ENCODE peak calls at places on chromosomes 5 and 9, in five cellular contexts. Z is fibroblast of the aortic adventitia, M is SK-N-SH, F is fibroblast of lung, H is IMR-90. I is an unnamed sample.

GRCh38 chr5:116652196-116652729 is 77.6 kb upstream of the SEMA6A start:
- DNase-seq in Z (no peak), M (no peak), F (peak), H (peak), I (peak)

GRCh38 chr9:98913044-98913443 is 30.7 kb upstream of the COL15A1 start:
- DNase-seq in Z (no peak), M (no peak), F (no peak), H (no peak), I (no peak)

GRCh38 chr5:150284311-150284710 is 5.3 kb downstream of the CAMK2A start:
- DNase-seq in Z (no peak), M (no peak), F (no peak), H (no peak), I (no peak)

GRCh38 chr5:68336200-68336599 is 120.6 kb downstream of the PIK3R1 start:
- DNase-seq in Z (no peak), M (no peak), F (no peak), H (no peak), I (no peak)

GRCh38 chr5:54915466-54916027 is 69.8 kb downstream of the ESM1 start:
- DNase-seq in Z (no peak), M (no peak), F (no peak), H (peak), I (no peak)

GRCh38 chr5:51345106-51345505 is 38.1 kb upstream of the ISL1 start:
- DNase-seq in Z (peak), M (no peak), F (peak), H (no peak), I (no peak)

GRCh38 chr9:72540348-72540873 is 19.0 kb downstream of the TMC1 start:
- DNase-seq in Z (peak), M (no peak), F (peak), H (peak), I (no peak)

GRCh38 chr5:149549461-149550266 is 1.6 kb downstream of the CSNK1A1 start:
- DNase-seq in Z (peak), M (peak), F (peak), H (peak), I (no peak)

GRCh38 chr5:76781775-76782174 is 37.1 kb upstream of the F2RL1 start:
- DNase-seq in Z (no peak), M (no peak), F (no peak), H (no peak), I (no peak)

GRCh38 chr9:107397076-107398049 is 92.2 kb downstream of the KLF4 start:
- DNase-seq in Z (peak), M (no peak), F (peak), H (peak), I (no peak)

GRCh38 chr9:109908459-109909390 is 128.7 kb downstream of the PALM2AKAP2 start:
- DNase-seq in Z (no peak), M (no peak), F (peak), H (peak), I (no peak)

GRCh38 chr9:120038342-120038741 is 541.6 kb downstream of the CDK5RAP2 start:
- DNase-seq in Z (no peak), M (no peak), F (no peak), H (no peak), I (no peak)

GRCh38 chr9:120875643-120875953 is 1.4 kb downstream of the PHF19 start:
- DNase-seq in Z (no peak), M (peak), F (no peak), H (no peak), I (no peak)

GRCh38 chr9:126604059-126604685 is 9.6 kb upstream of the LMX1B start:
- DNase-seq in Z (no peak), M (no peak), F (no peak), H (no peak), I (no peak)

GRCh38 chr5:997001-997474 is 11.6 kb upstream of the NKD2 start:
- DNase-seq in Z (peak), M (no peak), F (no peak), H (no peak), I (no peak)

GRCh38 chr9:22158983-22159382 is 149.9 kb upstream of the CDKN2B start:
- DNase-seq in Z (peak), M (no peak), F (peak), H (peak), I (peak)

GRCh38 chr5:137078171-137078665 is 420.9 kb downstream of the SPOCK1 start:
- DNase-seq in Z (peak), M (no peak), F (peak), H (peak), I (no peak)

GRCh38 chr9:21395778-21396717 is 10.8 kb upstream of the IFNA2 start:
- DNase-seq in Z (peak), M (peak), F (no peak), H (no peak), I (peak)

DNA sequence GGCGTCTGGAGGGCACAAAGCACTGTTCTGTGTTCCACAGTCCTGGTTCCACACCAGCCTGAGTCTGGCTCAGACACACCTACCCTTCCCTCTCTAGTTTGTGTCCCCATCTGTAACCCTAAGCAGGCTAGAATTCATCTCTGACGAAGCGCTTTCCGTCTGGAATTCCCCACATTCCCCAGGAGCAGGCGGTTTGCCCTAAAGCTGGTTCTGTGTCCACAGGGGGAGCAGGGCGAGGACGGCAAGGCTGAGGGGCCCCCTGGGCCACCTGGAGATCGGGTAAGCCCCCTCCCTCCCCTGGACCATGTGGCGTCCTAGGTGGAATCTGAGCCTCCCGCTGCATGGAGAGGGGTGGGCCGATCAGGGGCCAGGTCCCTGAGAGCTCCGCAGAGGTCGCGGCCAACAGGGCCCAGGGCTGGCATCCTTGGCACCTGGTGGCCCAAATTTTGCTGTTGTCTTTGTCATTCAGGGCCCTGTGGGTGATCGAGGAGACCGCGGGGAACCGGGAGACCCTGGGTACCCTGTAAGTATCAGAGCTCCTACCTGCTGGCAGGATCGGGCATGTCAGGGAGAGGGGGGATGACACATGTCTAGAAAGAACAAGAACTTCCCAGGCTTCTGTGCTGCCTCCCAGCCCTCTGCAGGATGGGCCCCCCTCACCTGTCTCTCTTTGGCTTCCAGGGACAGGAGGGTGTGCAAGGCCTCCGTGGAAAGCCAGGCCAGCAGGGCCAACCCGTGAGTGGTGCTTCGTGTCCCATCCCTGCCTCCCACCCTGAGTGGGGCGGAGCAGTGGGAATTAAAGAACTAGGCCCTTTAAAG is 34.5 kb upstream of the ORM1 start:
- DNase-seq in Z (peak), M (no peak), F (peak), H (peak), I (peak)
- TF ChIP-seq CTCF in Z (no peak), M (no peak), F (no peak), H (peak), I (no peak)

GRCh38 chr5:42360061-42360460 is 63.2 kb upstream of the GHR start:
- DNase-seq in Z (peak), M (no peak), F (peak), H (peak), I (no peak)
- TF ChIP-seq CTCF in Z (no peak), M (no peak), F (no peak), H (no peak), I (no peak)

GRCh38 chr9:97376902-97377301 is 35.0 kb upstream of the TDRD7 start:
- DNase-seq in Z (no peak), M (no peak), F (no peak), H (no peak), I (no peak)

GRCh38 chr9:97368964-97369363 is 42.9 kb upstream of the TDRD7 start:
- DNase-seq in Z (no peak), M (no peak), F (no peak), H (no peak), I (no peak)

GRCh38 chr9:97374811-97375210 is 37.1 kb upstream of the TDRD7 start:
- DNase-seq in Z (no peak), M (no peak), F (no peak), H (no peak), I (no peak)

GRCh38 chr9:97373311-97373710 is 38.6 kb upstream of the TDRD7 start:
- DNase-seq in Z (no peak), M (no peak), F (no peak), H (no peak), I (no peak)

DNA sequence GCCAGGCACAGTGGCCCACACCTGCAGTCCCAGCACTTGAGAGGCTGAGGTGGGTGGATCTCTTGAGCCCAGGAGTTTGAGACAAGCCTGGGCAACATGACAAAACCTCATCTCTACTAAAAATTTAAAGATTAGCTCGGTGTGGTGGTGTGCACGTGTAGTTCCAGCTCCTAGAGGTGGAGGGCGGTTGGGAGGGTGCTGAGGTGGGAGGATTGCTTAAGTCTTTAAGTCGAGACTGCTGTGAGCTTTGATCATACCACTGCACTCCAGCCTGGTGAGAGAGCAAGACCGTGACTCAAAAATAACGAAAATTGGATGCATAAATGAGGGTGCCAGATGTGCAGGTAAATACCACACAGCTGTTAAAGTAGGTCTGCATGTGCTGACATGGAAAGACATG is 39.3 kb upstream of the TDRD7 start:
- DNase-seq in Z (no peak), M (no peak), F (no peak), H (no peak), I (no peak)
- TF ChIP-seq CTCF in Z (no peak), M (no peak), F (no peak), H (no peak), I (no peak)

DNA sequence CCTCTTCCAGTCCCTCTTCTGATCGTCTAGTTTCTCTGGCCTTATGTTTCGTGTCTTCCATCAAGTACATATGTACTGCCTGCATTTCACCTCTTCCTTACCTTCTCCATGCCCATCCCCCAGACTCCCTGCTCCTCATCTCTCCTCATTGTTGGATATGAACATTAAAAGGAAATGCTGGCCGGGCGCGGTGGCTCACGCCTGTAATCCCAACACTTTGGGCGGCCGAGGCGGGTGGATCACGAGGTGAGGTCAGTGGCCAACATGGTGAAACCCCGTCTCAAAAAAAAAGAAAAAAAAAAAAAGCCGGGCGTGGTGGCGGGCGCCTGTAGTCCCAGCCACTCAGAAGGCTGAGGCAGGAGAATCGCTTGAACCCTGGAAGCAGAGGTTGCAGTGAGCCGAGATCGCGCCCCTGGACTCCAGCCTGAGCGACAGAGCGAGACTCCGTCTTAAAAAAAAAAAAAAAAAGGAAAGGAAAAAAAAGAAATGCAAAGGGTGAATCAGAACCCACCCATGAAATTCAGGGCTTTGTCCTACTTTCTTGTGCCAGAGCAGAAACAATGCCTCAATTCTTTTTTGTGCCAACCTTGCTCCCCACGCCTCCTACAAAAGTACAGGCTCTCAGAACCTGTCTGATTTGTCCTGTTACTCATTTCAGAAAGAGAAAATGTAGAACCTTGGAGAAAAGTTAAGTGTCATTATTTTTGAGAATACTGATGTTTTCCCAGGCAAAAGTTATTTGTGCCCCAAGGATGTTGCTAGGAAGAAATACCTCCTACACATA is 1.5 kb upstream of the ZFR start:
- DNase-seq in Z (no peak), M (no peak), F (no peak), H (no peak), I (no peak)
- TF ChIP-seq CTCF in Z (no peak), M (no peak), F (no peak), H (no peak), I (no peak)

I was measured in omental fat pad.